ENCODE peak calls at places on chromosomes 16 and 17, in four cellular contexts. One of them, this sample, is unnamed. For H3K4me1, the result is how much of the 10 kb centered on the place peaks cover.

GRCh38 chr16:56618138-56618537 is 7.4 kb upstream of the MT1E start:
- DNase-seq in sigmoid colon: no peak
- DNase-seq in psoas muscle: no peak
- DNase-seq in naive thymus-derived CD4-positive, alpha-beta T cell: no peak
- DNase-seq in this sample: no peak

GRCh38 chr17:31494259-31495048 is 103.0 kb downstream of the RAB11FIP4 start:
- DNase-seq in sigmoid colon: no peak
- DNase-seq in psoas muscle: peak
- DNase-seq in naive thymus-derived CD4-positive, alpha-beta T cell: peak
- DNase-seq in this sample: peak

GRCh38 chr16:50505115-50505514 is 43.1 kb upstream of the NKD1 start:
- DNase-seq in sigmoid colon: no peak
- DNase-seq in psoas muscle: no peak
- DNase-seq in naive thymus-derived CD4-positive, alpha-beta T cell: no peak
- DNase-seq in this sample: no peak

GRCh38 chr17:39144414-39144813 is 7.0 kb downstream of the PLXDC1 start:
- DNase-seq in sigmoid colon: peak
- DNase-seq in psoas muscle: peak
- DNase-seq in naive thymus-derived CD4-positive, alpha-beta T cell: no peak
- DNase-seq in this sample: no peak

GRCh38 chr16:31471875-31472558 is at the start of gene TGFB1I1:
- DNase-seq in sigmoid colon: peak
- DNase-seq in psoas muscle: peak
- DNase-seq in naive thymus-derived CD4-positive, alpha-beta T cell: no peak
- DNase-seq in this sample: no peak

GRCh38 chr17:79923974-79924638 is 84.9 kb upstream of the CBX4 start:
- DNase-seq in sigmoid colon: no peak
- DNase-seq in psoas muscle: no peak
- DNase-seq in naive thymus-derived CD4-positive, alpha-beta T cell: no peak
- DNase-seq in this sample: no peak

GRCh38 chr17:42843358-42843934 is 934 bp upstream of the AOC2 start:
- DNase-seq in sigmoid colon: no peak
- DNase-seq in psoas muscle: no peak
- DNase-seq in naive thymus-derived CD4-positive, alpha-beta T cell: peak
- DNase-seq in this sample: no peak

GRCh38 chr16:1647904-1648303 is 30.2 kb upstream of the JPT2 start:
- DNase-seq in sigmoid colon: no peak
- DNase-seq in psoas muscle: no peak
- DNase-seq in naive thymus-derived CD4-positive, alpha-beta T cell: no peak
- DNase-seq in this sample: no peak

GRCh38 chr16:85829751-85830445 is 30.4 kb downstream of the COX4I1 start:
- DNase-seq in sigmoid colon: no peak
- DNase-seq in psoas muscle: no peak
- DNase-seq in naive thymus-derived CD4-positive, alpha-beta T cell: no peak
- DNase-seq in this sample: no peak

GRCh38 chr17:79340286-79340685 is 265.7 kb downstream of the ENGASE start:
- DNase-seq in sigmoid colon: no peak
- DNase-seq in psoas muscle: peak
- DNase-seq in naive thymus-derived CD4-positive, alpha-beta T cell: no peak
- DNase-seq in this sample: no peak

GRCh38 chr16:77234611-77235010 is 35.4 kb downstream of the SYCE1L start:
- DNase-seq in sigmoid colon: no peak
- DNase-seq in psoas muscle: no peak
- DNase-seq in naive thymus-derived CD4-positive, alpha-beta T cell: no peak
- DNase-seq in this sample: no peak

GRCh38 chr17:80997471-80998387 is 6.1 kb downstream of the CHMP6 start:
- DNase-seq in sigmoid colon: no peak
- DNase-seq in psoas muscle: no peak
- DNase-seq in naive thymus-derived CD4-positive, alpha-beta T cell: no peak
- DNase-seq in this sample: no peak

GRCh38 chr17:57735230-57735629 is 9.9 kb downstream of the CCDC182 start:
- DNase-seq in sigmoid colon: no peak
- DNase-seq in psoas muscle: no peak
- DNase-seq in naive thymus-derived CD4-positive, alpha-beta T cell: no peak
- DNase-seq in this sample: no peak

GRCh38 chr17:72118588-72119279 is 2.1 kb upstream of the SOX9 start:
- DNase-seq in sigmoid colon: peak
- DNase-seq in psoas muscle: peak
- DNase-seq in naive thymus-derived CD4-positive, alpha-beta T cell: no peak
- DNase-seq in this sample: no peak

GRCh38 chr17:61797283-61797682 is 66.0 kb downstream of the BRIP1 start:
- DNase-seq in sigmoid colon: no peak
- DNase-seq in psoas muscle: no peak
- DNase-seq in naive thymus-derived CD4-positive, alpha-beta T cell: no peak
- DNase-seq in this sample: no peak

GRCh38 chr16:1546430-1546829 is 13.0 kb downstream of the TMEM204 start:
- DNase-seq in sigmoid colon: no peak
- DNase-seq in psoas muscle: no peak
- DNase-seq in naive thymus-derived CD4-positive, alpha-beta T cell: no peak
- DNase-seq in this sample: no peak

GRCh38 chr17:57584050-57584551 is 161.0 kb downstream of the CCDC182 start:
- DNase-seq in sigmoid colon: no peak
- DNase-seq in psoas muscle: no peak
- DNase-seq in naive thymus-derived CD4-positive, alpha-beta T cell: no peak
- DNase-seq in this sample: no peak

GRCh38 chr16:14132696-14133048 is 61.6 kb downstream of the MRTFB start:
- DNase-seq in sigmoid colon: no peak
- DNase-seq in psoas muscle: no peak
- DNase-seq in naive thymus-derived CD4-positive, alpha-beta T cell: no peak
- DNase-seq in this sample: no peak

GRCh38 chr17:42517516-42517915 is 18.5 kb upstream of the NAGLU start:
- DNase-seq in sigmoid colon: peak
- DNase-seq in psoas muscle: peak
- DNase-seq in naive thymus-derived CD4-positive, alpha-beta T cell: peak
- DNase-seq in this sample: peak

GRCh38 chr17:78357687-78358537 is 2.0 kb downstream of the SOCS3 start:
- DNase-seq in sigmoid colon: no peak
- DNase-seq in psoas muscle: peak
- DNase-seq in naive thymus-derived CD4-positive, alpha-beta T cell: no peak
- DNase-seq in this sample: no peak

GRCh38 chr16:16778322-16778721 is 399.4 kb downstream of the NPIPA7 start:
- DNase-seq in sigmoid colon: no peak
- DNase-seq in psoas muscle: no peak
- DNase-seq in naive thymus-derived CD4-positive, alpha-beta T cell: no peak
- DNase-seq in this sample: no peak

GRCh38 chr16:28606291-28607115 is 3.3 kb downstream of the SULT1A1 start:
- DNase-seq in sigmoid colon: peak
- DNase-seq in psoas muscle: no peak
- DNase-seq in naive thymus-derived CD4-positive, alpha-beta T cell: no peak
- DNase-seq in this sample: no peak

GRCh38 chr17:4678448-4679026 is 25.4 kb downstream of the PELP1 start:
- DNase-seq in sigmoid colon: no peak
- DNase-seq in psoas muscle: no peak
- DNase-seq in naive thymus-derived CD4-positive, alpha-beta T cell: no peak
- DNase-seq in this sample: no peak

GRCh38 chr16:1713933-1714332 is 7.9 kb downstream of the MAPK8IP3 start:
- DNase-seq in sigmoid colon: no peak
- DNase-seq in psoas muscle: peak
- DNase-seq in naive thymus-derived CD4-positive, alpha-beta T cell: no peak
- DNase-seq in this sample: no peak

GRCh38 chr17:2883544-2884203 is 87.4 kb downstream of the RAP1GAP2 start:
- DNase-seq in sigmoid colon: no peak
- DNase-seq in psoas muscle: no peak
- DNase-seq in naive thymus-derived CD4-positive, alpha-beta T cell: no peak
- DNase-seq in this sample: no peak

GRCh38 chr16:77002644-77003043 is 188.3 kb upstream of the MON1B start:
- DNase-seq in sigmoid colon: no peak
- DNase-seq in psoas muscle: no peak
- DNase-seq in naive thymus-derived CD4-positive, alpha-beta T cell: no peak
- DNase-seq in this sample: no peak

GRCh38 chr16:66660422-66661209 is 35.9 kb downstream of the CMTM4 start:
- DNase-seq in sigmoid colon: peak
- DNase-seq in psoas muscle: peak
- DNase-seq in naive thymus-derived CD4-positive, alpha-beta T cell: no peak
- DNase-seq in this sample: no peak

GRCh38 chr16:72552675-72553074 is 380.7 kb upstream of the PMFBP1 start:
- DNase-seq in sigmoid colon: no peak
- DNase-seq in psoas muscle: no peak
- DNase-seq in naive thymus-derived CD4-positive, alpha-beta T cell: no peak
- DNase-seq in this sample: no peak

GRCh38 chr17:42399121-42399520 is 10.9 kb upstream of the STAT3 start:
- DNase-seq in sigmoid colon: no peak
- DNase-seq in psoas muscle: no peak
- DNase-seq in naive thymus-derived CD4-positive, alpha-beta T cell: no peak
- DNase-seq in this sample: no peak

GRCh38 chr16:72927199-72928088 is 120.5 kb downstream of the ZFHX3 start:
- DNase-seq in sigmoid colon: peak
- DNase-seq in psoas muscle: peak
- DNase-seq in naive thymus-derived CD4-positive, alpha-beta T cell: no peak
- DNase-seq in this sample: no peak

GRCh38 chr17:14731591-14731990 is 430.7 kb downstream of the HS3ST3B1 start:
- DNase-seq in sigmoid colon: no peak
- DNase-seq in psoas muscle: no peak
- DNase-seq in naive thymus-derived CD4-positive, alpha-beta T cell: no peak
- DNase-seq in this sample: no peak

GRCh38 chr17:9645858-9646555 is 690 bp downstream of the USP43 start:
- DNase-seq in sigmoid colon: no peak
- DNase-seq in psoas muscle: no peak
- DNase-seq in naive thymus-derived CD4-positive, alpha-beta T cell: no peak
- DNase-seq in this sample: no peak

GRCh38 chr17:77109159-77110005 is 31.4 kb upstream of the SEC14L1 start:
- DNase-seq in sigmoid colon: no peak
- DNase-seq in psoas muscle: no peak
- DNase-seq in naive thymus-derived CD4-positive, alpha-beta T cell: no peak
- DNase-seq in this sample: no peak
- H3K27ac ChIP-seq in sigmoid colon: peak
- H3K27ac ChIP-seq in psoas muscle: peak
- H3K27ac ChIP-seq in naive thymus-derived CD4-positive, alpha-beta T cell: no peak
- H3K27ac ChIP-seq in this sample: no peak

GRCh38 chr16:68274441-68274840 is 10.1 kb downstream of the SLC7A6 start:
- DNase-seq in sigmoid colon: no peak
- DNase-seq in psoas muscle: no peak
- DNase-seq in naive thymus-derived CD4-positive, alpha-beta T cell: no peak
- DNase-seq in this sample: no peak

GRCh38 chr16:68275611-68276191 is 11.4 kb downstream of the SLC7A6 start:
- DNase-seq in sigmoid colon: no peak
- DNase-seq in psoas muscle: no peak
- DNase-seq in naive thymus-derived CD4-positive, alpha-beta T cell: peak
- DNase-seq in this sample: peak

GRCh38 chr16:68273896-68274295 is 9.6 kb downstream of the SLC7A6 start:
- DNase-seq in sigmoid colon: no peak
- DNase-seq in psoas muscle: no peak
- DNase-seq in naive thymus-derived CD4-positive, alpha-beta T cell: no peak
- DNase-seq in this sample: no peak

GRCh38 chr16:68273459-68273858 is 9.1 kb downstream of the SLC7A6 start:
- DNase-seq in sigmoid colon: no peak
- DNase-seq in psoas muscle: no peak
- DNase-seq in naive thymus-derived CD4-positive, alpha-beta T cell: no peak
- DNase-seq in this sample: no peak

DNA sequence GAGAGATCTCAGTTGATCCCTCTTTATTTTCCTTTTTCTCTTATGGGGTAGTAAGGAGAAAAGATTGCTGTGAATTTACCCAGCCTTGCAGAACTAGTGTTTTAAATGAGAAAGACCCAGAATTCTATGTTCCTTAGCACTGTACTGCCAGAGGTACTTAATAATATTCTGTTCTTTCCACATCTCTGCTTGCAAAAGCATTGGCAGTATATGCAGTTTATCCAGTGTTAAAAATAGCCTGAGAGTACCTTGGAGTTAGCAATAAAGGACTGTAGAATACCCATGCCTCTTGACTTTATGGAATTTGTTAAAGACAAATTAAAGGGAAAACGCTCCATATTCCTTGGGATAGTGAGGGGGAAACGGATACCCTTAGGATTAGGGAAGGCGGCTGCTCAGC is 11.9 kb downstream of the SLC7A6 start:
- DNase-seq in sigmoid colon: no peak
- DNase-seq in psoas muscle: no peak
- DNase-seq in naive thymus-derived CD4-positive, alpha-beta T cell: no peak
- DNase-seq in this sample: no peak
- H3K4me1 ChIP-seq in sigmoid colon: under half
- H3K4me1 ChIP-seq in psoas muscle: half or more
- H3K4me1 ChIP-seq in naive thymus-derived CD4-positive, alpha-beta T cell: half or more
- H3K4me1 ChIP-seq in this sample: half or more

DNA sequence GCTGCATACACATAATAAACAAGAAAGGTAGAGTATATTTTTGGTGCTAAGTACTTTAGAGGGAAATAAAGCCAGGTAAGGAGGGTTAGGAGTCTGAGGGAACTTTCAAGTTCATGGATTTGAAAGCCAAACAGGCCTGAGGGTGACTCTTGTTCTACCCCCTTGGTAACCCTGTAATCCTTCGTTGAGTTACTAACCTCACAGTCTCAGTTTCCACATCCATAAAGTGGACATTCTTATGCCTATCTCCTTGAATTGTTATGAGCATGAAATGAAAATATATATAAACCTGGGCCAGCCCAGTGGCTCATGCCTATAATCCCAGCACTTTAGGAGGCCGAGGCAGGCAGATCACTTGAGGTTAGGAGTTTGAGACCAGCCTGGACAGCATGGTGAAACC is 22.4 kb downstream of the PECAM1 start:
- DNase-seq in sigmoid colon: no peak
- DNase-seq in psoas muscle: no peak
- DNase-seq in naive thymus-derived CD4-positive, alpha-beta T cell: no peak
- DNase-seq in this sample: no peak
- H3K27ac ChIP-seq in sigmoid colon: no peak
- H3K27ac ChIP-seq in psoas muscle: no peak
- H3K27ac ChIP-seq in naive thymus-derived CD4-positive, alpha-beta T cell: no peak
- H3K27ac ChIP-seq in this sample: no peak

DNA sequence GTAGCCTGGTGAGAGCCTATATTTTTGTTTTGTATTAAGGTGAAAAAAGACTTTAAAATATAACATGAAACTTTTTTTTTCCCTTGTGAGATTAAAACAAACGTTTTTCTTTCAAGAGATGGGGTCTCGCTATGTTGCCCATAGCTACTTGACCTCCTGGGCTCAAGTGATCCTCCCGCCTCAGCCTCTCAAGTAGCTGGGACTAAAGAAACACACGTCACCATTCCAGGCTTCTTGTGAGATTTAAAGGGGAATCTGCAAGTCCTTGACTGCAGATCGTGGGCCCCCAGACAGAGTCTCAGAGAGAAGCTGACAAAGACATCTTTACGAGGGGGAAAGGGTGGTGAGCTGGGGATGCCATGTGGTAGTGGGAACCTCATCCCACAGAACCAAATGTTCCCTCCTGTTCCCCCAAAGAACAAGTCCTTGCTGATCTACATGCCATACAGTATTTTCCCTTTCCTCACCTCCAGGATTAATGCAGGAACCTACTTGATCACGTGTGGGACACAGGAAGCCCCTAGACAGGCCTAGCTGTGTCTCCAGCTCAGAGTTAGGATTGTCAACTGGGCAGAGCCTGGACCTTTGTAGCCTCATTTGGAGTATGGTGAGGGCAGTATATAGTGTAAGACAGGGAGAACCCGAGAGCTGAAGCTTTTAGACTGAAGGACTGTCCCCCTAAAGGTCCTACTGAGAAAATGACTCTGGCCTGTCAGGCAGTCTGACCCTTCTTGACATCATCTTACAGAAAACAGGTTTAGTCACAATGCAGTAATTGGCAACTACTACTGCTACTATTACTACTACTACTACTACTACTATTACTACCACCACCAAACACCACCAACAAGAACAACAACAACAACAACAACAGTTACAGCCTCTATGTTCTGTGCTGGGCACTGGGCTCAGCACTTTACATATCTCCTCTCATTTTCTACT is 4.1 kb downstream of the MAP3K14 start:
- DNase-seq in sigmoid colon: no peak
- DNase-seq in psoas muscle: no peak
- DNase-seq in naive thymus-derived CD4-positive, alpha-beta T cell: no peak
- DNase-seq in this sample: no peak
- H3K4me1 ChIP-seq in sigmoid colon: half or more
- H3K4me1 ChIP-seq in psoas muscle: half or more
- H3K4me1 ChIP-seq in naive thymus-derived CD4-positive, alpha-beta T cell: under half
- H3K4me1 ChIP-seq in this sample: half or more